ENCODE peak calls at places on chromosome 18, in six cellular contexts. W, D, Q, V, L and B are unnamed samples.

GRCh38 chr18:49459404-49460171 is 857 bp downstream of the DYM start:
- DNase-seq in L (no peak), W (peak), D (no peak), V (peak), Q (no peak), B (no peak)

GRCh38 chr18:70490008-70490933 is 201.4 kb downstream of the SOCS6 start:
- DNase-seq in V (peak), L (no peak), W (peak), Q (peak), D (peak), B (peak)

GRCh38 chr18:13180614-13181375 is 37.8 kb upstream of the LDLRAD4 start:
- DNase-seq in L (no peak), D (no peak), Q (no peak), V (peak), W (no peak), B (no peak)

GRCh38 chr18:26089247-26090129 is 925 bp downstream of the SS18 start:
- DNase-seq in Q (no peak), D (peak), W (no peak), L (no peak), V (peak), B (no peak)

GRCh38 chr18:21991081-21991534 is 178.3 kb upstream of the GATA6 start:
- DNase-seq in Q (no peak), W (no peak), V (no peak), L (peak), D (peak), B (no peak)

GRCh38 chr18:2903006-2903405 is 56.2 kb downstream of the EMILIN2 start:
- DNase-seq in Q (no peak), L (no peak), D (no peak), V (peak), W (peak), B (no peak)

GRCh38 chr18:77088977-77089795 is 43.4 kb downstream of the MBP start:
- DNase-seq in L (peak), D (no peak), W (no peak), Q (peak), V (no peak), B (peak)

GRCh38 chr18:56574827-56575226 is 63.6 kb downstream of the TXNL1 start:
- DNase-seq in Q (no peak), W (no peak), V (no peak), D (no peak), L (no peak), B (no peak)

GRCh38 chr18:5452943-5453342 is 90.9 kb downstream of the EPB41L3 start:
- DNase-seq in L (no peak), D (no peak), W (no peak), V (no peak), Q (no peak), B (no peak)

GRCh38 chr18:11219571-11219970 is 70.2 kb upstream of the PIEZO2 start:
- DNase-seq in Q (no peak), W (no peak), V (no peak), D (no peak), L (no peak), B (no peak)

GRCh38 chr18:39571511-39571910 is 2005.9 kb upstream of the CELF4 start:
- DNase-seq in Q (no peak), W (peak), D (peak), L (no peak), V (peak), B (peak)

GRCh38 chr18:48941672-48942071 is 9.1 kb downstream of the SMAD7 start:
- DNase-seq in L (no peak), W (no peak), Q (no peak), D (no peak), V (no peak), B (no peak)

GRCh38 chr18:34493566-34494358 is 216.3 kb upstream of the DTNA start:
- DNase-seq in L (no peak), W (no peak), V (peak), Q (no peak), D (peak), B (peak)

GRCh38 chr18:58221060-58221725 is 177.2 kb downstream of the NEDD4L start:
- DNase-seq in W (peak), Q (peak), D (peak), L (peak), V (no peak), B (peak)

GRCh38 chr18:66601649-66602048 is 2.2 kb downstream of the CDH19 start:
- DNase-seq in W (no peak), L (no peak), Q (no peak), V (no peak), D (no peak), B (no peak)

GRCh38 chr18:3402962-3403585 is 46.9 kb upstream of the TGIF1 start:
- DNase-seq in D (no peak), Q (no peak), W (no peak), L (no peak), V (peak), B (no peak)

GRCh38 chr18:70981400-70982140 is 692.7 kb downstream of the SOCS6 start:
- DNase-seq in D (no peak), V (peak), L (no peak), Q (no peak), W (no peak), B (no peak)

GRCh38 chr18:25348361-25349130 is 3.4 kb downstream of the ZNF521 start:
- DNase-seq in W (no peak), V (no peak), D (no peak), L (no peak), Q (no peak), B (no peak)

GRCh38 chr18:25516121-25516520 is 164.2 kb upstream of the ZNF521 start:
- DNase-seq in Q (no peak), D (no peak), L (no peak), V (no peak), W (no peak), B (no peak)

GRCh38 chr18:28175930-28176673 is 828 bp downstream of the CDH2 start:
- DNase-seq in L (no peak), Q (no peak), W (no peak), D (no peak), V (peak), B (no peak)

GRCh38 chr18:52163478-52163877 is 176.5 kb upstream of the DCC start:
- DNase-seq in W (no peak), D (no peak), Q (no peak), L (no peak), V (no peak), B (no peak)

GRCh38 chr18:76139844-76140243 is 355.2 kb downstream of the ZNF516 start:
- DNase-seq in D (no peak), L (no peak), Q (no peak), W (no peak), V (no peak), B (no peak)

GRCh38 chr18:59140287-59140885 is 702 bp downstream of the SEC11C start:
- DNase-seq in L (no peak), Q (no peak), D (peak), W (peak), V (no peak), B (peak)

GRCh38 chr18:63297678-63298392 is 21.7 kb downstream of the BCL2 start:
- DNase-seq in W (no peak), Q (no peak), V (no peak), L (no peak), D (no peak), B (no peak)

GRCh38 chr18:4276983-4277585 is 178.0 kb downstream of the DLGAP1 start:
- DNase-seq in Q (no peak), W (no peak), V (no peak), L (no peak), D (no peak), B (no peak)

GRCh38 chr18:75714766-75715165 is 287.3 kb upstream of the SMIM21 start:
- DNase-seq in L (no peak), Q (no peak), V (no peak), W (no peak), D (no peak), B (no peak)

GRCh38 chr18:28065031-28065792 is 111.7 kb downstream of the CDH2 start:
- DNase-seq in W (no peak), L (no peak), V (no peak), D (peak), Q (no peak), B (no peak)

GRCh38 chr18:58049000-58049688 is 5.1 kb downstream of the NEDD4L start:
- DNase-seq in Q (no peak), D (no peak), L (no peak), V (no peak), W (no peak), B (no peak)

DNA sequence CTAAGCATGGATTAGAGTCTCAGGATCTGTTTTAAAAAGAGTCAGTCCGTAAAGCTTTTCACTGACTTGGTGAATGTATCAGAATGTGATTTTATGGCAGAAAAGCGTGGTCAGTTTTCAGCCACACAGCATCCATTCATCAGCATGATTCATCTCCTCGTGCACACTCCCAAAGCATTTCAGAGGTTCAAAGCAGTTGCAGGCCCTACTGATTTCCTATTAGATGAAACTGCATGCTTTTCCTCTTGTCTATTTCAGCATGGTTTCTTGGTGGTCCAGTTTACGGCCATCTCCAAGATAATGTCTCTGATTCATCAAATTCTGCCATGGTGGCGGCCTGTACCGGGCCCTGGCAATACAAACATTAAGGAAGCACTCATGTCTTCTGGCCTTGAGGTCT is 4.8 kb upstream of the PARD6G start:
- DNase-seq in V (no peak), Q (no peak), W (no peak), L (no peak), D (no peak), B (no peak)
- TF ChIP-seq JUND in V (no peak), Q (no peak), W (no peak), L (no peak), D (no peak), B (no peak)

GRCh38 chr18:31774477-31774785 is 13.8 kb upstream of the SLC25A52 start:
- DNase-seq in V (no peak), Q (no peak), W (no peak), L (no peak), D (no peak), B (no peak)
- TF ChIP-seq JUND in V (no peak), Q (no peak), W (no peak), L (no peak), D (no peak), B (no peak)

DNA sequence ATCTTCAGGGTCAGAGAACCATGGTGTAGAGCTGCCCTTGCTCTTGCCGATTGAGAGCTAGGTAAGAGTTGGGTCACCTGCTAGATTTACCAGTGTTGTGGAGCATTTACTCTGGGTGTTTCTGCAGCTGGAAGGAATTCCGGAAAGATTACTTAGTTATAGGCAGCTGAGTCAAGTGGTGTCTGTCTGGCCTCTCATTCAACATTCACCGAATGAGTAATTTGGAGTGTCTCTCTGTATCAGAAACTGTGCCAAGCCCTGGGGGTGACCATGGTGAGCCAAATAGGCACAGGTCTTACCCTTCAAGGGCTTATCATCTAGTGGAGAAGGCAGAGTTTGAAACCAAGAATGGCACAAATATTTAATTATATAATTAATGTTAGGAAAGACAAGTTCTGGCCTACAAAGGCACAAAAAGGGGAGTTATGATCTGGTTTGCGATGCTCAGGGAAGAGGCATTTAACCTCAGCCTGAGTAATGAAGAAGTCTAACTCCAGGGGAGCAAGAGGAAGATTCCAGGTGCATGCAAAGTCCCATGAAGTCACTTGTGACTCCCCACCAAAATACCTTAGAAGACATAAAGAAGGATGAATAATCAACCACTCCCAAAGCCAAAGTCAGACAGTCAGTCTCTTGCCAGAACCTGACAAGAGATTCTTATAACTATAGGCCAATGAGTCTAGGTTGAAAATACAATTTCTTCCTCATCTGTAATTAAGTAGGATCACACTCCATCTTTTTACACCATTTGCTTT is 12.5 kb downstream of the SETBP1 start:
- DNase-seq in W (no peak), Q (no peak), V (no peak), D (no peak), L (no peak), B (no peak)
- TF ChIP-seq JUND in W (no peak), Q (no peak), V (no peak), D (no peak), L (no peak), B (no peak)

GRCh38 chr18:54672846-54673475 is 81.9 kb downstream of the DYNAP start:
- DNase-seq in L (no peak), W (no peak), D (no peak), V (no peak), Q (no peak), B (no peak)
- TF ChIP-seq JUND in L (no peak), W (no peak), D (no peak), V (no peak), Q (no peak), B (no peak)